ENCODE peak calls at places on chromosomes 4 and X, in five cellular contexts. T is breast epithelium, A is HepG2, S is thoracic aorta, K is heart right ventricle. X is an unnamed sample.

GRCh38 chrX:39491548-39492297 is 606.0 kb downstream of the BCOR start:
- DNase-seq in K (no peak), S (no peak), A (no peak), T (no peak), X (no peak)

GRCh38 chr4:53490161-53490915 is 100.9 kb downstream of the LNX1 start:
- DNase-seq in T (no peak), K (no peak), S (no peak), A (no peak), X (no peak)

GRCh38 chr4:38917481-38918025 is 49.9 kb downstream of the FAM114A1 start:
- DNase-seq in S (no peak), K (no peak), A (no peak), T (no peak), X (peak; percentile 40)

GRCh38 chr4:113052379-113052951 is 3.0 kb downstream of the ANK2 start:
- DNase-seq in K (no peak), S (no peak), A (no peak), T (no peak), X (peak; percentile 88)

GRCh38 chrX:71224098-71224708 is 1.2 kb downstream of the GJB1 start:
- DNase-seq in A (no peak), S (no peak), T (no peak), K (no peak), X (no peak)

GRCh38 chr4:16226816-16227461 is 668 bp upstream of the TAPT1 start:
- DNase-seq in S (no peak), T (peak; percentile 62), A (peak; percentile 35), K (peak; percentile 62), X (peak; percentile 38)

GRCh38 chr4:140260227-140260626 is 106.2 kb upstream of the MAML3 start:
- DNase-seq in S (no peak), K (no peak), A (no peak), T (no peak), X (no peak)

GRCh38 chr4:181364504-181364903 is 878.7 kb upstream of the TENM3 start:
- DNase-seq in K (no peak), T (no peak), S (no peak), A (no peak), X (no peak)

GRCh38 chr4:165383757-165384156 is 4.9 kb downstream of the CPE start:
- DNase-seq in S (no peak), K (no peak), A (no peak), T (no peak), X (no peak)

GRCh38 chr4:54439831-54440243 is 210.7 kb downstream of the PDGFRA start:
- DNase-seq in S (no peak), T (no peak), K (peak; percentile 36), A (no peak), X (no peak)

DNA sequence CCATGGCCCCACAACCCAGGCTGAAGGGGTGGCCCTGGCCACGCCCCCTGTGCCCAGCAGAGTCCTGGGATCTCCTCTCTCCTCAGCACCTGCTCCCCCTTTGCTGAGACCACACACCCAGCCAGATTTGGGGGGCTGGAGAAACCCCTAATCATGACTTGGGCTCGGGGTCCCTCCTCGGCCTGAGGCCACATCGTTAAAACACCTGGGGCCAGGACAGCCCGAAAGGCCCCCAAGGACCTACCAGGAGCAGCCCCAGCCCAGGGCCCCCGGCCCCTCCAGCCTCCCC is 116.7 kb downstream of the FAM53A start:
- DNase-seq in T (no peak), K (no peak), S (no peak), A (no peak), X (no peak)
- H3K4me1 ChIP-seq in T (no peaks in the 10 kb centered on the region), K (no peaks in the 10 kb centered on the region), S (no peaks in the 10 kb centered on the region), A (peaks cover 12% of the 10 kb centered on the region), X (no peaks in the 10 kb centered on the region)

DNA sequence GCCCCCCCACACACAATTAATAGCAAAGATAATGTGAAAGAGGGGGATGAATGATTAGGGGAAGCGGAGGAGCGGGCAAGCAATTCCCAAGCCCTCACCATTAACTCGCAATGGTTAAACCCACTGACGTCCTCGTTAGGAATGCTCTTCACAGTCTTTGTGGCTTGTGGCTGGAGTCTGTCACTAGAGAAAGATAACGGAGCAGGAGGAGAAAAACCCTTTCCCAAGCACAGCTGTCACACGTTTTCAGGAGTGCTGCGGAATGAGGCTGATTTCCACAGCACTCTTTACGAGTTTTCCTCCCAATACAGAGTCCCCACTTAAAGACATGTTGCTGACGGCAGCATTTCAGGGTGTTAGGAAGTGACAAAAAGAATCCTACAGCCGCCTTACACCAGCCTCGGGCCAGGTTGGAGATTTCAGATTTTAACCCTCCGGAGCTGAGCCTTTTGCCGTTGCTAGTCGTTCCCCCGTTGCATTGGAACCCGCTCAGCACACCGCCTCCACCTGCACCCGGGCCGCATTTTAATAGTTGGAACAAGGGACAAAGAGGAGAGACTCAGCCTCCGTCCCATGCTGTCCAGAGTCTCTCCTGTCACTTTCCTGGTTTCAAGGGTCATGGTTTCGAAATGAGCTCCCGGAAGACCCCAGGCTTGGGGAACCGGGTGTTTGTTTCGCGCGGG is 92.2 kb downstream of the GEMIN8 start:
- DNase-seq in A (no peak), T (no peak), K (peak; percentile 2), S (no peak), X (no peak)
- H3K27ac ChIP-seq in A (no peak overlapping the region), T (peak overlapping the region; percentile 66), K (no peak overlapping the region), S (no peak overlapping the region), X (no peak overlapping the region)

GRCh38 chrX:119696251-119696890 is 3.4 kb upstream of the SEPTIN6 start:
- DNase-seq in T (no peak), K (no peak), A (no peak), S (no peak), X (no peak)
- H3K4me3 ChIP-seq in T (no peak overlapping the region), K (no peak overlapping the region), A (no peak overlapping the region), S (no peak overlapping the region), X (no peak overlapping the region)

GRCh38 chrX:107676559-107677378 is 48.5 kb downstream of the PRPS1 start:
- DNase-seq in K (peak; percentile 84), A (no peak), T (peak; percentile 82), S (peak; percentile 57), X (peak; percentile 80)

GRCh38 chrX:107674480-107675364 is 46.4 kb downstream of the PRPS1 start:
- DNase-seq in A (no peak), T (peak; percentile 63), S (peak; percentile 19), K (peak; percentile 73), X (peak; percentile 47)

GRCh38 chrX:107675823-107676555 is 47.7 kb downstream of the PRPS1 start:
- DNase-seq in T (no peak), S (no peak), K (no peak), A (no peak), X (no peak)

GRCh38 chrX:107673933-107674479 is 45.7 kb downstream of the PRPS1 start:
- DNase-seq in S (peak; percentile 68), K (peak; percentile 79), T (peak; percentile 81), A (no peak), X (peak; percentile 58)

DNA sequence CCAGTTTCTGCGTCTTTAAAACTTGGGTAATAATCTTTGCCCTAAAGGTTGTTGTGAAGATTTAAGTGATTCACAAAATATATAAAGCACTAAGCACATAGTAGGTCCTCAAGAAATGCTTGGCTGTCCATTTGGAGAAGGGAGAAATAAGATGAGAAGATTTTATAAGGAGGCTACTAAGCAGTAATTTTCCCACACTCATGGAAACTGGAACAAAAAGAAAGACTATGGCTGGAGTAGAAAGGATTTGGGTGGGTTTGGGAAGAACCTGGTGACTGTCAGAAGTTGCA is 47.0 kb downstream of the PRPS1 start:
- DNase-seq in S (no peak), T (no peak), A (no peak), K (no peak), X (no peak)
- H3K4me1 ChIP-seq in S (peaks cover 29% of the 10 kb centered on the region), T (peaks cover 7% of the 10 kb centered on the region), A (no peaks in the 10 kb centered on the region), K (peaks cover 51% of the 10 kb centered on the region), X (peaks cover 43% of the 10 kb centered on the region)

DNA sequence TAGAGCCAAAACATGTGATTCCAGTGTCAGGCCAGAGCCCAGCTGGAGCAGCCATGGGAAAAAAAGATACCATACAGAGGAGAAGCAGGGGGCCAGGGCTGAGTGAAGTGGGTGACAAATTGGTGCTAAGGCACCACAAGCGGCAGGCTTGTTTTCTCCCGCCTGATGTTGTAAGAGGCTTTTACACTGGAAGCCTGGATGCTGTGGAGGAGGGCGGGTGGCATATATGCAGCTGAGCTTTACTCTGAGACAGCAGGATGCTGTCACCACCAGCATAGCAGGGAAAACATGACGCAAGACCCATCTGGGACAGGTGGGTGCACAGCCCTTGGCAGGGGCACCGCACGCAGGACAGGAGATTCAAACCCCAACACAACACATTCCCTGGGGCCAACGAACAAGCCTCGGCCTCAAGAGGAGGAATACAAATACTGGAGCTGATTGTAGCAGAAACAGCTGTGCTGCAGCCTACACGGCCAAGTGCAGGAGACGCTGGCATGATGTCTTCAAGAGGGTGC is 91.9 kb downstream of the TSPAN5 start:
- DNase-seq in T (no peak), S (no peak), K (no peak), A (no peak), X (no peak)
- H3K27ac ChIP-seq in T (peak overlapping the region; percentile 7), S (no peak overlapping the region), K (peak overlapping the region; percentile 17), A (no peak overlapping the region), X (no peak overlapping the region)

GRCh38 chrX:46648660-46649059 is 75.1 kb downstream of the CHST7 start:
- DNase-seq in K (no peak), T (no peak), S (no peak), A (no peak), X (no peak)
- H3K4me3 ChIP-seq in K (no peak overlapping the region), T (no peak overlapping the region), S (no peak overlapping the region), A (no peak overlapping the region), X (no peak overlapping the region)

X was measured in SJSA1.